ENCODE peak calls at places on chromosomes 3 and 15, in nine cellular contexts. One of them, this sample, is unnamed.

GRCh38 chr3:39133093-39133490 is 20.3 kb downstream of the CSRNP1 start:
- DNase-seq in Right ventricle myocardium superior: no peak
- DNase-seq in stimulated activated CD8-positive, alpha-beta memory T cell treated with anti-CD3 and anti-CD28 coated beads, Interleukin-12 subunit alpha, Interleukin-12 subunit beta, amount 100 ng/mL, for 1 hour: no peak
- DNase-seq in epithelial cell of prostate: no peak
- DNase-seq in activated CD8-positive, alpha-beta memory T cell treated with anti-CD3 and anti-CD28 coated beads for 24 hours: no peak
- DNase-seq in progenitor cell of endocrine pancreas: no peak
- DNase-seq in NCI-H1417: no peak
- DNase-seq in NCI-H1092 treated with DMSO at 0.1 percent for 48 hours: no peak
- DNase-seq in ascending aorta: no peak
- DNase-seq in this sample: peak

GRCh38 chr15:60426870-60427528 is 29.2 kb upstream of the ANXA2 start:
- DNase-seq in Right ventricle myocardium superior: no peak
- DNase-seq in NCI-H1417: no peak
- DNase-seq in progenitor cell of endocrine pancreas: no peak
- DNase-seq in activated CD8-positive, alpha-beta memory T cell treated with anti-CD3 and anti-CD28 coated beads for 24 hours: no peak
- DNase-seq in stimulated activated CD8-positive, alpha-beta memory T cell treated with anti-CD3 and anti-CD28 coated beads, Interleukin-12 subunit alpha, Interleukin-12 subunit beta, amount 100 ng/mL, for 1 hour: no peak
- DNase-seq in ascending aorta: no peak
- DNase-seq in NCI-H1092 treated with DMSO at 0.1 percent for 48 hours: no peak
- DNase-seq in epithelial cell of prostate: no peak
- DNase-seq in this sample: no peak

GRCh38 chr3:43867673-43868072 is 176.9 kb downstream of the ABHD5 start:
- DNase-seq in NCI-H1417: no peak
- DNase-seq in activated CD8-positive, alpha-beta memory T cell treated with anti-CD3 and anti-CD28 coated beads for 24 hours: no peak
- DNase-seq in stimulated activated CD8-positive, alpha-beta memory T cell treated with anti-CD3 and anti-CD28 coated beads, Interleukin-12 subunit alpha, Interleukin-12 subunit beta, amount 100 ng/mL, for 1 hour: no peak
- DNase-seq in epithelial cell of prostate: no peak
- DNase-seq in ascending aorta: no peak
- DNase-seq in NCI-H1092 treated with DMSO at 0.1 percent for 48 hours: no peak
- DNase-seq in Right ventricle myocardium superior: no peak
- DNase-seq in progenitor cell of endocrine pancreas: no peak
- DNase-seq in this sample: no peak

GRCh38 chr3:124174910-124175874 is 183.3 kb upstream of the ROPN1 start:
- DNase-seq in progenitor cell of endocrine pancreas: no peak
- DNase-seq in NCI-H1092 treated with DMSO at 0.1 percent for 48 hours: peak
- DNase-seq in ascending aorta: no peak
- DNase-seq in Right ventricle myocardium superior: no peak
- DNase-seq in activated CD8-positive, alpha-beta memory T cell treated with anti-CD3 and anti-CD28 coated beads for 24 hours: no peak
- DNase-seq in stimulated activated CD8-positive, alpha-beta memory T cell treated with anti-CD3 and anti-CD28 coated beads, Interleukin-12 subunit alpha, Interleukin-12 subunit beta, amount 100 ng/mL, for 1 hour: no peak
- DNase-seq in NCI-H1417: peak
- DNase-seq in epithelial cell of prostate: no peak
- DNase-seq in this sample: no peak

GRCh38 chr15:97235285-97235985 is 725.1 kb upstream of the ARRDC4 start:
- DNase-seq in NCI-H1092 treated with DMSO at 0.1 percent for 48 hours: peak
- DNase-seq in stimulated activated CD8-positive, alpha-beta memory T cell treated with anti-CD3 and anti-CD28 coated beads, Interleukin-12 subunit alpha, Interleukin-12 subunit beta, amount 100 ng/mL, for 1 hour: no peak
- DNase-seq in NCI-H1417: peak
- DNase-seq in activated CD8-positive, alpha-beta memory T cell treated with anti-CD3 and anti-CD28 coated beads for 24 hours: no peak
- DNase-seq in ascending aorta: no peak
- DNase-seq in progenitor cell of endocrine pancreas: peak
- DNase-seq in Right ventricle myocardium superior: peak
- DNase-seq in epithelial cell of prostate: no peak
- DNase-seq in this sample: no peak

GRCh38 chr15:35271371-35272043 is 186.4 kb upstream of the NANOGP8 start:
- DNase-seq in NCI-H1092 treated with DMSO at 0.1 percent for 48 hours: no peak
- DNase-seq in activated CD8-positive, alpha-beta memory T cell treated with anti-CD3 and anti-CD28 coated beads for 24 hours: no peak
- DNase-seq in progenitor cell of endocrine pancreas: no peak
- DNase-seq in Right ventricle myocardium superior: no peak
- DNase-seq in ascending aorta: no peak
- DNase-seq in NCI-H1417: no peak
- DNase-seq in stimulated activated CD8-positive, alpha-beta memory T cell treated with anti-CD3 and anti-CD28 coated beads, Interleukin-12 subunit alpha, Interleukin-12 subunit beta, amount 100 ng/mL, for 1 hour: no peak
- DNase-seq in epithelial cell of prostate: no peak
- DNase-seq in this sample: no peak

GRCh38 chr3:151011427-151011826 is 38.9 kb upstream of the CLRN1 start:
- DNase-seq in ascending aorta: no peak
- DNase-seq in NCI-H1092 treated with DMSO at 0.1 percent for 48 hours: peak
- DNase-seq in epithelial cell of prostate: peak
- DNase-seq in Right ventricle myocardium superior: no peak
- DNase-seq in stimulated activated CD8-positive, alpha-beta memory T cell treated with anti-CD3 and anti-CD28 coated beads, Interleukin-12 subunit alpha, Interleukin-12 subunit beta, amount 100 ng/mL, for 1 hour: no peak
- DNase-seq in NCI-H1417: no peak
- DNase-seq in activated CD8-positive, alpha-beta memory T cell treated with anti-CD3 and anti-CD28 coated beads for 24 hours: no peak
- DNase-seq in progenitor cell of endocrine pancreas: no peak
- DNase-seq in this sample: no peak

GRCh38 chr15:34584321-34584668 is 844 bp upstream of the GOLGA8B start:
- DNase-seq in Right ventricle myocardium superior: no peak
- DNase-seq in progenitor cell of endocrine pancreas: no peak
- DNase-seq in ascending aorta: no peak
- DNase-seq in stimulated activated CD8-positive, alpha-beta memory T cell treated with anti-CD3 and anti-CD28 coated beads, Interleukin-12 subunit alpha, Interleukin-12 subunit beta, amount 100 ng/mL, for 1 hour: no peak
- DNase-seq in epithelial cell of prostate: no peak
- DNase-seq in NCI-H1417: no peak
- DNase-seq in activated CD8-positive, alpha-beta memory T cell treated with anti-CD3 and anti-CD28 coated beads for 24 hours: no peak
- DNase-seq in NCI-H1092 treated with DMSO at 0.1 percent for 48 hours: no peak
- DNase-seq in this sample: no peak

GRCh38 chr3:56792201-56792600 is 9.5 kb downstream of the ARHGEF3 start:
- DNase-seq in progenitor cell of endocrine pancreas: no peak
- DNase-seq in NCI-H1092 treated with DMSO at 0.1 percent for 48 hours: no peak
- DNase-seq in epithelial cell of prostate: no peak
- DNase-seq in activated CD8-positive, alpha-beta memory T cell treated with anti-CD3 and anti-CD28 coated beads for 24 hours: peak
- DNase-seq in stimulated activated CD8-positive, alpha-beta memory T cell treated with anti-CD3 and anti-CD28 coated beads, Interleukin-12 subunit alpha, Interleukin-12 subunit beta, amount 100 ng/mL, for 1 hour: no peak
- DNase-seq in Right ventricle myocardium superior: no peak
- DNase-seq in NCI-H1417: no peak
- DNase-seq in ascending aorta: no peak
- DNase-seq in this sample: no peak

GRCh38 chr3:43883729-43884396 is 193.1 kb downstream of the ABHD5 start:
- DNase-seq in ascending aorta: no peak
- DNase-seq in NCI-H1092 treated with DMSO at 0.1 percent for 48 hours: peak
- DNase-seq in epithelial cell of prostate: no peak
- DNase-seq in progenitor cell of endocrine pancreas: no peak
- DNase-seq in activated CD8-positive, alpha-beta memory T cell treated with anti-CD3 and anti-CD28 coated beads for 24 hours: no peak
- DNase-seq in NCI-H1417: no peak
- DNase-seq in Right ventricle myocardium superior: peak
- DNase-seq in stimulated activated CD8-positive, alpha-beta memory T cell treated with anti-CD3 and anti-CD28 coated beads, Interleukin-12 subunit alpha, Interleukin-12 subunit beta, amount 100 ng/mL, for 1 hour: no peak
- DNase-seq in this sample: no peak

GRCh38 chr3:27570421-27571106 is 86.4 kb upstream of the SLC4A7 start:
- DNase-seq in ascending aorta: no peak
- DNase-seq in NCI-H1417: no peak
- DNase-seq in progenitor cell of endocrine pancreas: no peak
- DNase-seq in Right ventricle myocardium superior: no peak
- DNase-seq in NCI-H1092 treated with DMSO at 0.1 percent for 48 hours: no peak
- DNase-seq in activated CD8-positive, alpha-beta memory T cell treated with anti-CD3 and anti-CD28 coated beads for 24 hours: no peak
- DNase-seq in stimulated activated CD8-positive, alpha-beta memory T cell treated with anti-CD3 and anti-CD28 coated beads, Interleukin-12 subunit alpha, Interleukin-12 subunit beta, amount 100 ng/mL, for 1 hour: no peak
- DNase-seq in epithelial cell of prostate: no peak
- DNase-seq in this sample: no peak

GRCh38 chr15:93066103-93066725 is 22.8 kb downstream of the RGMA start:
- DNase-seq in activated CD8-positive, alpha-beta memory T cell treated with anti-CD3 and anti-CD28 coated beads for 24 hours: no peak
- DNase-seq in NCI-H1092 treated with DMSO at 0.1 percent for 48 hours: no peak
- DNase-seq in progenitor cell of endocrine pancreas: no peak
- DNase-seq in ascending aorta: no peak
- DNase-seq in stimulated activated CD8-positive, alpha-beta memory T cell treated with anti-CD3 and anti-CD28 coated beads, Interleukin-12 subunit alpha, Interleukin-12 subunit beta, amount 100 ng/mL, for 1 hour: no peak
- DNase-seq in Right ventricle myocardium superior: no peak
- DNase-seq in epithelial cell of prostate: no peak
- DNase-seq in NCI-H1417: no peak
- DNase-seq in this sample: no peak

GRCh38 chr15:34336947-34337556 is 529 bp downstream of the SLC12A6 start:
- DNase-seq in Right ventricle myocardium superior: peak
- DNase-seq in ascending aorta: no peak
- DNase-seq in NCI-H1092 treated with DMSO at 0.1 percent for 48 hours: no peak
- DNase-seq in progenitor cell of endocrine pancreas: no peak
- DNase-seq in epithelial cell of prostate: no peak
- DNase-seq in activated CD8-positive, alpha-beta memory T cell treated with anti-CD3 and anti-CD28 coated beads for 24 hours: peak
- DNase-seq in NCI-H1417: peak
- DNase-seq in stimulated activated CD8-positive, alpha-beta memory T cell treated with anti-CD3 and anti-CD28 coated beads, Interleukin-12 subunit alpha, Interleukin-12 subunit beta, amount 100 ng/mL, for 1 hour: no peak
- DNase-seq in this sample: peak

GRCh38 chr3:133277813-133278212 is 122.0 kb upstream of the BFSP2 start:
- DNase-seq in NCI-H1417: no peak
- DNase-seq in epithelial cell of prostate: no peak
- DNase-seq in activated CD8-positive, alpha-beta memory T cell treated with anti-CD3 and anti-CD28 coated beads for 24 hours: no peak
- DNase-seq in NCI-H1092 treated with DMSO at 0.1 percent for 48 hours: no peak
- DNase-seq in stimulated activated CD8-positive, alpha-beta memory T cell treated with anti-CD3 and anti-CD28 coated beads, Interleukin-12 subunit alpha, Interleukin-12 subunit beta, amount 100 ng/mL, for 1 hour: no peak
- DNase-seq in ascending aorta: no peak
- DNase-seq in progenitor cell of endocrine pancreas: no peak
- DNase-seq in Right ventricle myocardium superior: no peak
- DNase-seq in this sample: no peak

GRCh38 chr3:15796771-15797599 is 794 bp downstream of the ANKRD28 start:
- DNase-seq in epithelial cell of prostate: peak
- DNase-seq in stimulated activated CD8-positive, alpha-beta memory T cell treated with anti-CD3 and anti-CD28 coated beads, Interleukin-12 subunit alpha, Interleukin-12 subunit beta, amount 100 ng/mL, for 1 hour: no peak
- DNase-seq in NCI-H1417: no peak
- DNase-seq in progenitor cell of endocrine pancreas: no peak
- DNase-seq in NCI-H1092 treated with DMSO at 0.1 percent for 48 hours: no peak
- DNase-seq in activated CD8-positive, alpha-beta memory T cell treated with anti-CD3 and anti-CD28 coated beads for 24 hours: no peak
- DNase-seq in Right ventricle myocardium superior: no peak
- DNase-seq in ascending aorta: no peak
- DNase-seq in this sample: no peak

GRCh38 chr3:14915636-14916222 is 31.7 kb upstream of the NR2C2 start:
- DNase-seq in NCI-H1092 treated with DMSO at 0.1 percent for 48 hours: no peak
- DNase-seq in Right ventricle myocardium superior: no peak
- DNase-seq in progenitor cell of endocrine pancreas: no peak
- DNase-seq in ascending aorta: no peak
- DNase-seq in stimulated activated CD8-positive, alpha-beta memory T cell treated with anti-CD3 and anti-CD28 coated beads, Interleukin-12 subunit alpha, Interleukin-12 subunit beta, amount 100 ng/mL, for 1 hour: no peak
- DNase-seq in activated CD8-positive, alpha-beta memory T cell treated with anti-CD3 and anti-CD28 coated beads for 24 hours: peak
- DNase-seq in NCI-H1417: no peak
- DNase-seq in epithelial cell of prostate: no peak
- DNase-seq in this sample: no peak

GRCh38 chr15:98525625-98526024 is 122.7 kb upstream of the IGF1R start:
- DNase-seq in epithelial cell of prostate: no peak
- DNase-seq in stimulated activated CD8-positive, alpha-beta memory T cell treated with anti-CD3 and anti-CD28 coated beads, Interleukin-12 subunit alpha, Interleukin-12 subunit beta, amount 100 ng/mL, for 1 hour: no peak
- DNase-seq in NCI-H1417: no peak
- DNase-seq in activated CD8-positive, alpha-beta memory T cell treated with anti-CD3 and anti-CD28 coated beads for 24 hours: no peak
- DNase-seq in Right ventricle myocardium superior: no peak
- DNase-seq in NCI-H1092 treated with DMSO at 0.1 percent for 48 hours: no peak
- DNase-seq in progenitor cell of endocrine pancreas: no peak
- DNase-seq in ascending aorta: no peak
- DNase-seq in this sample: no peak

GRCh38 chr15:46848704-46849103 is 868.6 kb upstream of the SEMA6D start:
- DNase-seq in stimulated activated CD8-positive, alpha-beta memory T cell treated with anti-CD3 and anti-CD28 coated beads, Interleukin-12 subunit alpha, Interleukin-12 subunit beta, amount 100 ng/mL, for 1 hour: no peak
- DNase-seq in Right ventricle myocardium superior: no peak
- DNase-seq in progenitor cell of endocrine pancreas: no peak
- DNase-seq in epithelial cell of prostate: peak
- DNase-seq in activated CD8-positive, alpha-beta memory T cell treated with anti-CD3 and anti-CD28 coated beads for 24 hours: no peak
- DNase-seq in ascending aorta: no peak
- DNase-seq in NCI-H1417: no peak
- DNase-seq in NCI-H1092 treated with DMSO at 0.1 percent for 48 hours: no peak
- DNase-seq in this sample: no peak

GRCh38 chr3:141279074-141279945 is 47.7 kb downstream of the PXYLP1 start:
- DNase-seq in NCI-H1417: peak
- DNase-seq in progenitor cell of endocrine pancreas: no peak
- DNase-seq in stimulated activated CD8-positive, alpha-beta memory T cell treated with anti-CD3 and anti-CD28 coated beads, Interleukin-12 subunit alpha, Interleukin-12 subunit beta, amount 100 ng/mL, for 1 hour: no peak
- DNase-seq in activated CD8-positive, alpha-beta memory T cell treated with anti-CD3 and anti-CD28 coated beads for 24 hours: no peak
- DNase-seq in NCI-H1092 treated with DMSO at 0.1 percent for 48 hours: peak
- DNase-seq in ascending aorta: no peak
- DNase-seq in Right ventricle myocardium superior: no peak
- DNase-seq in epithelial cell of prostate: no peak
- DNase-seq in this sample: no peak

GRCh38 chr3:160472344-160472743 is 22.8 kb upstream of the TRIM59 start:
- DNase-seq in progenitor cell of endocrine pancreas: no peak
- DNase-seq in NCI-H1417: no peak
- DNase-seq in stimulated activated CD8-positive, alpha-beta memory T cell treated with anti-CD3 and anti-CD28 coated beads, Interleukin-12 subunit alpha, Interleukin-12 subunit beta, amount 100 ng/mL, for 1 hour: no peak
- DNase-seq in Right ventricle myocardium superior: no peak
- DNase-seq in epithelial cell of prostate: no peak
- DNase-seq in NCI-H1092 treated with DMSO at 0.1 percent for 48 hours: no peak
- DNase-seq in ascending aorta: no peak
- DNase-seq in activated CD8-positive, alpha-beta memory T cell treated with anti-CD3 and anti-CD28 coated beads for 24 hours: no peak
- DNase-seq in this sample: no peak

GRCh38 chr3:12186515-12187286 is 28.0 kb upstream of the TIMP4 start:
- DNase-seq in activated CD8-positive, alpha-beta memory T cell treated with anti-CD3 and anti-CD28 coated beads for 24 hours: no peak
- DNase-seq in NCI-H1417: no peak
- DNase-seq in NCI-H1092 treated with DMSO at 0.1 percent for 48 hours: no peak
- DNase-seq in stimulated activated CD8-positive, alpha-beta memory T cell treated with anti-CD3 and anti-CD28 coated beads, Interleukin-12 subunit alpha, Interleukin-12 subunit beta, amount 100 ng/mL, for 1 hour: no peak
- DNase-seq in ascending aorta: no peak
- DNase-seq in Right ventricle myocardium superior: no peak
- DNase-seq in progenitor cell of endocrine pancreas: no peak
- DNase-seq in epithelial cell of prostate: no peak
- DNase-seq in this sample: no peak

This sample was measured in posterior cingulate gyrus.